ENCODE peak calls at places on chromosome 4, in six cellular contexts. W is GM23248, U is fibroblast of lung, D is neuronal stem cell, P is mesenchymal stem cell, C is HCT116. H is an unnamed sample.
A peak's percentile ranks its signal among the peaks of the same experiment; 100 is the strongest.

GRCh38 chr4:117664706-117665444 is 369.4 kb upstream of the NDST3 start:
- DNase-seq in U (no peak), P (peak; percentile 28), C (no peak), D (no peak), W (no peak), H (no peak)

GRCh38 chr4:147830987-147831386 is 99.1 kb downstream of the ARHGAP10 start:
- DNase-seq in C (no peak), W (peak; percentile 70), P (peak; percentile 76), U (peak; percentile 63), D (no peak), H (no peak)

GRCh38 chr4:15893967-15894366 is 44.6 kb downstream of the FGFBP1 start:
- DNase-seq in U (peak; percentile 78), P (peak; percentile 92), D (no peak), C (peak; percentile 90), W (peak; percentile 96), H (no peak)

GRCh38 chr4:109721033-109721432 is 8.8 kb downstream of the PLA2G12A start:
- DNase-seq in W (peak; percentile 30), U (peak; percentile 20), P (peak; percentile 51), D (no peak), C (no peak), H (no peak)

GRCh38 chr4:111475001-111475400 is 670.3 kb upstream of the FAM241A start:
- DNase-seq in C (peak; percentile 38), W (peak; percentile 55), U (peak; percentile 33), D (peak; percentile 38), P (peak; percentile 45), H (peak; percentile 72)

GRCh38 chr4:189792819-189793618 is 147.7 kb upstream of the FRG1 start:
- DNase-seq in C (peak; percentile 54), U (peak; percentile 76), W (peak; percentile 83), D (peak; percentile 85), P (peak; percentile 77), H (peak; percentile 85)

GRCh38 chr4:84899616-84900015 is 66.9 kb downstream of the WDFY3 start:
- DNase-seq in W (no peak), U (no peak), D (no peak), C (no peak), P (no peak), H (no peak)

GRCh38 chr4:142817442-142817841 is 28.7 kb downstream of the INPP4B start:
- DNase-seq in W (peak; percentile 95), D (no peak), P (peak; percentile 48), U (peak; percentile 92), C (peak; percentile 88), H (peak; percentile 21)

GRCh38 chr4:128335541-128335940 is 47.9 kb upstream of the PGRMC2 start:
- DNase-seq in D (no peak), W (no peak), C (no peak), U (no peak), P (no peak), H (no peak)

GRCh38 chr4:61580721-61581377 is 380.7 kb downstream of the ADGRL3 start:
- DNase-seq in U (peak; percentile 13), W (no peak), P (no peak), C (no peak), D (no peak), H (no peak)

GRCh38 chr4:165058676-165059075 is 5.0 kb downstream of the TRIM75 start:
- DNase-seq in P (no peak), C (no peak), W (no peak), U (no peak), D (no peak), H (no peak)

GRCh38 chr4:181870326-181870725 is 372.9 kb upstream of the TENM3 start:
- DNase-seq in W (no peak), P (no peak), D (no peak), C (no peak), U (peak; percentile 64), H (no peak)

GRCh38 chr4:128287159-128287870 is at the start of gene PGRMC2:
- DNase-seq in P (peak; percentile 51), W (peak; percentile 68), C (no peak), D (peak; percentile 24), U (peak; percentile 34), H (no peak)

GRCh38 chr4:113603926-113604325 is 157.6 kb downstream of the CAMK2D start:
- DNase-seq in W (peak; percentile 24), C (no peak), D (no peak), U (no peak), P (no peak), H (no peak)

GRCh38 chr4:162535121-162535520 is 371.3 kb upstream of the FSTL5 start:
- DNase-seq in C (no peak), P (no peak), U (no peak), W (no peak), D (no peak), H (no peak)

GRCh38 chr4:86640469-86640868 is 46.4 kb downstream of the PTPN13 start:
- DNase-seq in W (peak; percentile 38), D (no peak), P (no peak), U (peak; percentile 13), C (no peak), H (no peak)

GRCh38 chr4:39563448-39563847 is 36.2 kb upstream of the UGDH start:
- DNase-seq in D (no peak), C (no peak), W (no peak), P (no peak), U (peak; percentile 36), H (no peak)

GRCh38 chr4:8303485-8304281 is 34.1 kb downstream of the HTRA3 start:
- DNase-seq in W (peak; percentile 99), C (peak; percentile 62), P (peak; percentile 90), D (no peak), U (peak; percentile 90), H (peak; percentile 41)

GRCh38 chr4:66691101-66691500 is 854.2 kb downstream of the CENPC start:
- DNase-seq in W (no peak), D (no peak), U (no peak), C (no peak), P (no peak), H (peak; percentile 12)

GRCh38 chr4:184205243-184205642 is 12.4 kb downstream of the ENPP6 start:
- DNase-seq in C (no peak), W (no peak), D (no peak), P (no peak), U (no peak), H (no peak)

GRCh38 chr4:86961103-86961502 is 26.3 kb downstream of the AFF1 start:
- DNase-seq in D (no peak), P (no peak), U (no peak), C (no peak), W (no peak), H (no peak)

GRCh38 chr4:113708250-113708649 is 53.3 kb downstream of the CAMK2D start:
- DNase-seq in D (no peak), P (peak; percentile 32), W (peak; percentile 13), U (peak; percentile 36), C (no peak), H (no peak)

GRCh38 chr4:123826896-123827295 is 430.3 kb downstream of the SPRY1 start:
- DNase-seq in W (peak; percentile 59), P (peak; percentile 49), C (no peak), D (no peak), U (peak; percentile 42), H (no peak)

GRCh38 chr4:184891765-184892164 is 66.0 kb upstream of the ACSL1 start:
- DNase-seq in P (no peak), U (no peak), C (no peak), W (no peak), D (no peak), H (no peak)

GRCh38 chr4:140937866-140938265 is 181.7 kb upstream of the TBC1D9 start:
- DNase-seq in C (no peak), D (no peak), U (peak; percentile 29), P (peak; percentile 70), W (peak; percentile 92), H (no peak)

GRCh38 chr4:54929459-54929858 is 195.9 kb downstream of the KDR start:
- DNase-seq in P (no peak), C (no peak), D (no peak), W (no peak), U (no peak), H (no peak)

GRCh38 chr4:2402941-2403340 is 15.5 kb downstream of the ZFYVE28 start:
- DNase-seq in C (no peak), D (no peak), W (no peak), U (no peak), P (no peak), H (no peak)

GRCh38 chr4:74189331-74190043 is 31.6 kb downstream of the MTHFD2L start:
- DNase-seq in P (peak; percentile 68), D (peak; percentile 32), C (peak; percentile 72), U (peak; percentile 75), W (peak; percentile 71), H (peak; percentile 70)

GRCh38 chr4:163600731-163601130 is 106.2 kb downstream of the TMA16 start:
- DNase-seq in D (no peak), W (no peak), P (no peak), C (no peak), U (no peak), H (no peak)
- H3K9ac ChIP-seq in D (no peak overlapping the region), W (no peak overlapping the region), P (no peak overlapping the region), C (no peak overlapping the region), U (no peak overlapping the region), H (no peak overlapping the region)

GRCh38 chr4:41156574-41156973 is 57.8 kb downstream of the APBB2 start:
- DNase-seq in P (peak; percentile 82), D (no peak), W (peak; percentile 78), U (peak; percentile 24), C (peak; percentile 66), H (no peak)
- H3K9ac ChIP-seq in P (no peak overlapping the region), D (no peak overlapping the region), W (no peak overlapping the region), U (no peak overlapping the region), C (peak overlapping the region; percentile 55), H (no peak overlapping the region)

DNA sequence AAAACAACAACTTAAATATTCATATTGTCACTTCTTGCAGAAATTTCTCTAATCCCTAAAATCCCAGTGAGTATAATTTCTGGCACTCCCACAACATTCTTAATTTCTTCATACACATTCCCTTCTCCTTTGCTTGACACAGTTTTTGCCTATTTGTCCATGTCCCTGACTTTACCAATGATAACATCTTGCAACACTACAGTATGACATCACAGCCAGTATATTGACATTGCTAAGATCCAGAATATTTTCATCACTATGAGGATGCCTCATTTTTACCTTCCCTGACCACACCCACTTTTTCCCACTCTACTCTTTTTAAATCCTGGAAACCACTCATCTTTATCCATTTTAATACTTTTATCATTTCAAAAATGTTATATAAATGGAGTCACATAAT is 292.3 kb upstream of the GK2 start:
- DNase-seq in W (peak; percentile 4), U (no peak), C (no peak), D (no peak), P (no peak), H (no peak)
- H3K9ac ChIP-seq in W (no peak overlapping the region), U (no peak overlapping the region), C (no peak overlapping the region), D (no peak overlapping the region), P (no peak overlapping the region), H (no peak overlapping the region)

DNA sequence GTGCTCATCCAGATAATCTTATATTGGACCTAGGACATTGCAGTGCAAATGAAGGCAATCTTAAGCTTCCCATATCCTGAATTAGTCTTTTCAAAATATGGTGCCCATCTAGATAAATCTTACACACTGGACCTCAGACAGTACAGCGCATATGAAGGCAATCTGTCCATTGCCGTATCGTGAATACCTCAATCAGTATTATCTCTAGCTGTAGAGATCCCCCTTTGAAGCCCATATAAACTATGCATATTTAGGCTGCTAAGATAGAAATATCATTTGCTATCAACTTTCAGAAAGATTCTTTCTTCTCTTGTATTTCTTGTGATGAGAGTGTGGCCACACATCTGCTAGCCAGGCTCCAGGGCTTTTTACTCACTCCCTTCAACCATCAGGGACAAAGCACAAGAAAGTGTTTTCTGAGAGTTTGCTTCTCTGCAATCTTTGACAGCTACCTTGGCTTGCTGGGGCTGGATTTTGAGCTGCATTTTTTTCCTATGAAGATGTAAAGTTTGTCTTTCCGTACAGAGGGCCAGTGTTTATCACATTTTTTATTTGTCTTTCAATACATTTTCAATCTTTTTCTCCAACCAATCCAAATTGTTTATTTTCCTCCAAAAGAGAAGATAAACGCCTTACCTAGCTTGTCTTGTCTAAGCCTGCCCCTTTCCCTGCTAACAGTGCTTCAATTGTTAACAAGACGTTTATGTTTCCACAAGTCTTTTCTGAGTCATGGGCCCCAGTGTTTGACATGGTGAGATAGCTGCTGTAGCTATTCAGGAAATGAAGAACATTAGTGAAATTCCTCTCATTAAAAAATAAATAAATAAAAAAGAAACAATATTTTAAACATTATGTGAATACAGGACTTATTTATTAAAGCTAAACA is 57.6 kb upstream of the FAT1 start:
- DNase-seq in C (peak; percentile 66), P (peak; percentile 72), U (peak; percentile 65), W (peak; percentile 57), D (no peak), H (no peak)
- H3K9ac ChIP-seq in C (peak overlapping the region; percentile 26), P (no peak overlapping the region), U (no peak overlapping the region), W (no peak overlapping the region), D (no peak overlapping the region), H (no peak overlapping the region)